ENCODE peak calls at places on chromosomes 2 and 18, in five cellular contexts. J is left ventricle myocardium inferior; O is PC-9; I is naive thymus-derived CD4-positive, alpha-beta T cell; L is spleen. N is an unnamed sample.
A peak's percentile ranks its signal among the peaks of the same experiment; 100 is the strongest.

GRCh38 chr2:122451040-122451439 is 695.6 kb downstream of the TSN start:
- DNase-seq in O (no peak), I (no peak), L (no peak), J (no peak), N (no peak)

GRCh38 chr2:196131384-196131861 is 40.0 kb downstream of the STK17B start:
- DNase-seq in I (peak; percentile 54), J (no peak), O (peak; percentile 47), L (no peak), N (peak; percentile 27)

GRCh38 chr2:64586883-64587481 is 62.9 kb downstream of the AFTPH start:
- DNase-seq in I (peak; percentile 55), J (no peak), L (no peak), O (peak; percentile 49), N (no peak)

GRCh38 chr2:77977486-77978063 is 455.4 kb upstream of the LRRTM4 start:
- DNase-seq in L (no peak), I (no peak), O (no peak), J (no peak), N (no peak)

GRCh38 chr2:241659150-241659739 is 21.8 kb downstream of the ATG4B start:
- DNase-seq in J (peak; percentile 50), L (no peak), O (no peak), I (peak; percentile 53), N (no peak)

GRCh38 chr2:58973831-58974281 is 732.7 kb upstream of the FANCL start:
- DNase-seq in L (no peak), J (no peak), O (no peak), I (no peak), N (no peak)

GRCh38 chr18:77127769-77128671 is 4.6 kb downstream of the MBP start:
- DNase-seq in O (peak; percentile 99), J (no peak), I (peak; percentile 55), L (no peak), N (no peak)

GRCh38 chr2:213284105-213285090 is at the start of gene SPAG16:
- DNase-seq in I (peak; percentile 96), J (peak; percentile 94), L (peak; percentile 98), O (peak; percentile 88), N (peak; percentile 90)

GRCh38 chr2:3465844-3466481 is 53.4 kb downstream of the ADI1 start:
- DNase-seq in J (no peak), L (peak; percentile 53), O (peak; percentile 81), I (no peak), N (no peak)

GRCh38 chr2:218898109-218898878 is 17.6 kb downstream of the WNT10A start:
- DNase-seq in O (no peak), I (peak; percentile 72), L (peak; percentile 94), J (peak; percentile 67), N (peak; percentile 66)

GRCh38 chr2:197286805-197287595 is 23.6 kb downstream of the ANKRD44 start:
- DNase-seq in L (no peak), I (peak; percentile 81), J (no peak), O (peak; percentile 66), N (no peak)

GRCh38 chr2:96866986-96867755 is 2.7 kb downstream of the SEMA4C start:
- DNase-seq in J (no peak), O (no peak), L (peak; percentile 69), I (no peak), N (no peak)

GRCh38 chr18:44914028-44914427 is 233.3 kb downstream of the SETBP1 start:
- DNase-seq in I (no peak), J (no peak), L (no peak), O (no peak), N (no peak)

GRCh38 chr2:173593109-173593508 is 238.4 kb downstream of the CDCA7 start:
- DNase-seq in J (no peak), L (no peak), O (no peak), I (no peak), N (no peak)

GRCh38 chr2:101697124-101697793 is at the start of gene MAP4K4:
- DNase-seq in O (peak; percentile 59), J (peak; percentile 92), I (peak; percentile 71), L (peak; percentile 95), N (peak; percentile 56)

GRCh38 chr18:12750076-12750707 is 47.4 kb downstream of the PSMG2 start:
- DNase-seq in L (no peak), I (peak; percentile 45), O (no peak), J (no peak), N (no peak)

GRCh38 chr18:46856975-46857374 is 60.3 kb downstream of the PIAS2 start:
- DNase-seq in L (no peak), O (no peak), I (no peak), J (no peak), N (no peak)

GRCh38 chr18:62634471-62634870 is 80.9 kb upstream of the PHLPP1 start:
- DNase-seq in L (no peak), I (no peak), O (no peak), J (no peak), N (no peak)

GRCh38 chr2:929965-930364 is 20.7 kb upstream of the SNTG2 start:
- DNase-seq in L (no peak), J (no peak), O (no peak), I (no peak), N (no peak)

GRCh38 chr2:171008550-171009205 is 79.6 kb downstream of the GORASP2 start:
- DNase-seq in I (no peak), L (no peak), J (no peak), O (no peak), N (no peak)

GRCh38 chr2:240615830-240616547 is 9.3 kb upstream of the GPR35 start:
- DNase-seq in L (peak; percentile 69), J (no peak), I (no peak), O (no peak), N (peak; percentile 6)

GRCh38 chr2:62461707-62462106 is 44.3 kb downstream of the TMEM17 start:
- DNase-seq in O (no peak), L (no peak), I (no peak), J (no peak), N (no peak)

GRCh38 chr2:42843611-42844010 is 51.2 kb upstream of the HAAO start:
- DNase-seq in L (peak; percentile 4), O (no peak), I (no peak), J (no peak), N (no peak)

GRCh38 chr18:72762505-72763122 is 105.2 kb downstream of the NETO1 start:
- DNase-seq in L (no peak), O (peak; percentile 63), I (peak; percentile 26), J (no peak), N (no peak)

GRCh38 chr18:60020107-60020925 is 120.5 kb downstream of the PMAIP1 start:
- DNase-seq in L (no peak), I (no peak), O (no peak), J (no peak), N (no peak)

GRCh38 chr2:68052717-68053422 is 9.9 kb downstream of the C1D start:
- DNase-seq in L (no peak), J (no peak), O (no peak), I (no peak), N (no peak)

GRCh38 chr2:237297421-237298155 is 116.4 kb downstream of the COL6A3 start:
- DNase-seq in J (no peak), L (no peak), I (no peak), O (no peak), N (no peak)

GRCh38 chr2:30516166-30516565 is 69.1 kb downstream of the LCLAT1 start:
- DNase-seq in O (no peak), J (no peak), L (no peak), I (no peak), N (no peak)
- H3K9me3 ChIP-seq in O (no peaks in the 10 kb centered on the region), J (peaks cover 28% of the 10 kb centered on the region), L (peaks cover 29% of the 10 kb centered on the region), I (peaks cover 13% of the 10 kb centered on the region), N (peaks cover 2% of the 10 kb centered on the region)

DNA sequence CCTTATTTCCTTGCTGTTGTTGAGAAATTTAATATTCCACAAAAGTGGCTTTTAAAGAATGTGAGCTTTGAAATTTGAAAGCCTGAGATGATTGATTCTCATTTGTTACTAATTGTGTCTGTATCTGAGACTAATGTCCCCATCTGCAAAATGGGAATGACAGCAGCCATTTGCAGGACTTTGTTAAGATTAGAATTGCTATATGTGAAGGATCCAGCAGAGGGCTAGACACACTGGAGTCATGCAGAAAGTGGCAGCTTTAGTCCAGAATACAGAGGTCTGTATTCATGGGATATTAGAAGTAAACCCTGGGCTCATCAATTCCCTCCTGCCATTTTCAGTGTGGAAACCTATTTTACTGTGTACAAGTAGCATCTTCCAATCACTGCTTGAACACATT is 296.5 kb upstream of the GYPC start:
- DNase-seq in I (peak; percentile 14), L (no peak), J (no peak), O (no peak), N (no peak)
- H3K9me3 ChIP-seq in I (no peaks in the 10 kb centered on the region), L (no peaks in the 10 kb centered on the region), J (no peaks in the 10 kb centered on the region), O (no peaks in the 10 kb centered on the region), N (no peaks in the 10 kb centered on the region)

DNA sequence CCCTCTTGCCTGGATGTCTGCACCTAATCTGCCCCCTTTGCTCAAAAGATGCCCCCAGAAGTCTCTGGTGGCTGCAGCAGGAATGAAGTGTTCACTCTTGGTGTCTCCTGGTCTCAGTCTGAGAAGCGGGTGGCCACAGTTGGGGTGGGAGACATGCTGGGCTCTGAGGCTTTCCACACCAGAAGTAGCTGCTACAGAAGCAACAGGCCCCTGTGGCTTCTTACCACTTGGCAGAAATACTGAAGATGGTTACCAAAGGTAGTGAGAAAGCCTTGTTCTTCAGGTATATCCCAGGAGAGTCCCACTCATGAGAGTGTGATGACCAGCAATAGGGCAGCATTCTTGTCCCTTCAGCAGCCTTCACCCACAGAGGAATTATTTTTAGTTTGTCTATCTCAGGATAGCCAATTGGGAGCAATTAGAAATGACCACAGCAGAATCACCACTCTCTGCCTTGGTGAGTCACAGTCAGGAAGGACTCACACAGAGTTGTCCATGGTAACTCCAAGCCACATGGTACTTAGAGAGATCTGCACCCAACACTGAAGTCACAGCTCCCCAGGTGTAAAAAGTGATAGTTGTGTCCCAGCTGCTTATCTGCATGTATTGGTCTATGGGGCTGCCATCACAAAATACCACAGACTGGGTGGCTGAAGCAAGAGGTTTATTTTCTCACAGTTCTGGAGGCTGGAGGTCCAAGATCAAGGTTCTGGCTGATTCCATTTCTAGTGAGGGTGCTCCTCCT is 169.8 kb upstream of the ID2 start:
- DNase-seq in I (no peak), L (peak; percentile 46), J (no peak), O (no peak), N (no peak)
- H3K9me3 ChIP-seq in I (peaks cover 8% of the 10 kb centered on the region), L (peaks cover 16% of the 10 kb centered on the region), J (peaks cover 3% of the 10 kb centered on the region), O (no peaks in the 10 kb centered on the region), N (no peaks in the 10 kb centered on the region)

GRCh38 chr2:134379293-134379692 is 125.4 kb downstream of the MGAT5 start:
- DNase-seq in L (no peak), I (no peak), J (no peak), O (no peak), N (no peak)

GRCh38 chr2:134375935-134376334 is 122.1 kb downstream of the MGAT5 start:
- DNase-seq in L (no peak), O (no peak), J (no peak), I (no peak), N (no peak)

GRCh38 chr2:134379722-134380121 is 125.8 kb downstream of the MGAT5 start:
- DNase-seq in L (no peak), J (no peak), I (no peak), O (no peak), N (no peak)

GRCh38 chr2:134381141-134381540 is 127.3 kb downstream of the MGAT5 start:
- DNase-seq in I (no peak), J (no peak), O (no peak), L (no peak), N (no peak)

DNA sequence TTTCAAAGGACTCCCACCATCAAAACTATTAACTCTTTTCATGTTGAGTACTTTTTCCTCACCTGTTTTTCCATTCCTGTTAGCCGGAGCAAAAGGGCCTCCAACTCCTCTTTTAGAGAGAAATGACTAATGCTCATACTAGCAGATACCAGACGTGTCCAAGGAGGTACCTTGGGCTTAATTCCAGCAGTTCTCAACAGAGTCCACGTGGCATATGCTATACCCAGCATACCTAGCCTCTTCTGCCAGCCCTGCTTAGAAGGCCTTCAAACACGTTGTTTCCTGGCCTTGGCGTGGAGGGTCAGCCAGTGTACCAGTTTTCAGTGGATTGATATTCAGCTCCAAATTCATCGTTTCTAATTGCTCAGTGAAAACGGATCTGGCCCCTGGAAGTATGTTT is 123.9 kb downstream of the MGAT5 start:
- DNase-seq in O (no peak), L (no peak), I (no peak), J (no peak), N (no peak)
- H3K9me3 ChIP-seq in O (no peaks in the 10 kb centered on the region), L (no peaks in the 10 kb centered on the region), I (no peaks in the 10 kb centered on the region), J (no peaks in the 10 kb centered on the region), N (no peaks in the 10 kb centered on the region)

N was measured in T-helper 17 cell.